ENCODE peak calls at places on chromosomes 6 and 20, in eight cellular contexts. A is NCI-H1092 treated with DMSO at 0.1 percent for 48 hours; W is stimulated activated naive B cell treated with anti-CD40 and anti-IgM and Interleukin-4, amounts not matched to agents 10 μg/mL and 1 μg/mL and 100 μg/mL, for 72 hours; X is iPS DF 19.7; E is DMS153; G is amniotic epithelial cell; U is breast epithelium; D is EH. B is an unnamed sample.

GRCh38 chr6:157407637-157408036 is 26.6 kb downstream of the ZDHHC14 start:
- DNase-seq in A (no peak), W (no peak), X (no peak), E (no peak), G (no peak), U (no peak), D (no peak), B (no peak)

GRCh38 chr6:40894962-40895799 is 143.8 kb downstream of the UNC5CL start:
- DNase-seq in A (no peak), W (no peak), X (peak; percentile 45), E (no peak), G (peak; percentile 39), U (no peak), D (peak; percentile 74), B (peak; percentile 50)

GRCh38 chr20:44616604-44616964 is 34.2 kb downstream of the PKIG start:
- DNase-seq in A (no peak), W (no peak), X (no peak), E (no peak), G (no peak), U (no peak), D (no peak), B (no peak)

GRCh38 chr6:14966111-14966901 is 279.6 kb upstream of the JARID2 start:
- DNase-seq in A (no peak), W (no peak), X (peak; percentile 79), E (no peak), G (no peak), U (no peak), D (peak; percentile 37), B (peak; percentile 31)

GRCh38 chr6:95081949-95082348 is 495.4 kb upstream of the MANEA start:
- DNase-seq in A (no peak), W (no peak), X (no peak), E (no peak), G (no peak), U (no peak), D (no peak), B (no peak)

GRCh38 chr6:154458565-154459475 is 51.7 kb downstream of the CNKSR3 start:
- DNase-seq in A (no peak), W (no peak), X (no peak), E (no peak), G (peak; percentile 69), U (no peak), D (peak; percentile 68), B (no peak)

GRCh38 chr6:16752206-16752867 is 8.9 kb downstream of the ATXN1 start:
- DNase-seq in A (no peak), W (no peak), X (no peak), E (no peak), G (peak; percentile 86), U (no peak), D (peak; percentile 93), B (no peak)

GRCh38 chr6:11662323-11662722 is 116.3 kb downstream of the ADTRP start:
- DNase-seq in A (no peak), W (no peak), X (no peak), E (no peak), G (no peak), U (no peak), D (no peak), B (no peak)

GRCh38 chr6:168315626-168316025 is 4.0 kb downstream of the DACT2 start:
- DNase-seq in A (no peak), W (no peak), X (no peak), E (no peak), G (no peak), U (no peak), D (no peak), B (no peak)

GRCh38 chr6:90078513-90079289 is 184.4 kb downstream of the GJA10 start:
- DNase-seq in A (no peak), W (peak; percentile 85), X (no peak), E (no peak), G (peak; percentile 86), U (no peak), D (no peak), B (no peak)

GRCh38 chr6:112863753-112864152 is 516.6 kb downstream of the RFPL4B start:
- DNase-seq in A (no peak), W (no peak), X (no peak), E (no peak), G (no peak), U (no peak), D (no peak), B (no peak)

GRCh38 chr6:105713474-105714118 is 310.7 kb upstream of the PREP start:
- DNase-seq in A (no peak), W (no peak), X (no peak), E (no peak), G (peak; percentile 1), U (no peak), D (peak; percentile 21), B (no peak)

GRCh38 chr20:17541596-17541995 is 10.4 kb upstream of the BFSP1 start:
- DNase-seq in A (no peak), W (no peak), X (no peak), E (no peak), G (no peak), U (no peak), D (no peak), B (no peak)

GRCh38 chr6:138520463-138520862 is 21.2 kb upstream of the NHSL1 start:
- DNase-seq in A (no peak), W (no peak), X (no peak), E (no peak), G (no peak), U (no peak), D (peak; percentile 40), B (no peak)

GRCh38 chr20:49515588-49515987 is 33.1 kb upstream of the KCNB1 start:
- DNase-seq in A (peak; percentile 33), W (no peak), X (no peak), E (peak; percentile 72), G (no peak), U (no peak), D (no peak), B (no peak)

GRCh38 chr20:4901031-4901818 is 100.1 kb downstream of the SLC23A2 start:
- DNase-seq in A (no peak), W (no peak), X (no peak), E (no peak), G (no peak), U (no peak), D (no peak), B (no peak)

GRCh38 chr6:14430218-14430617 is 312.6 kb downstream of the CD83 start:
- DNase-seq in A (no peak), W (no peak), X (no peak), E (no peak), G (no peak), U (no peak), D (no peak), B (no peak)

GRCh38 chr6:157479464-157480303 is 98.7 kb downstream of the ZDHHC14 start:
- DNase-seq in A (no peak), W (no peak), X (no peak), E (no peak), G (no peak), U (no peak), D (no peak), B (no peak)

GRCh38 chr20:33169176-33169794 is 1.3 kb downstream of the BPIFA2 start:
- DNase-seq in A (no peak), W (no peak), X (no peak), E (no peak), G (peak; percentile 1), U (no peak), D (no peak), B (no peak)

GRCh38 chr6:14865609-14866100 is 380.2 kb upstream of the JARID2 start:
- DNase-seq in A (no peak), W (peak; percentile 11), X (no peak), E (no peak), G (no peak), U (no peak), D (peak; percentile 44), B (no peak)

GRCh38 chr20:920306-920705 is 4.2 kb upstream of the ANGPT4 start:
- DNase-seq in A (no peak), W (no peak), X (no peak), E (no peak), G (peak; percentile 3), U (no peak), D (no peak), B (no peak)

GRCh38 chr6:168576388-168576787 is 135.4 kb downstream of the SMOC2 start:
- DNase-seq in A (no peak), W (no peak), X (no peak), E (no peak), G (no peak), U (no peak), D (no peak), B (no peak)

GRCh38 chr6:46921731-46922130 is at the start of gene ADGRF5:
- DNase-seq in A (no peak), W (no peak), X (no peak), E (no peak), G (no peak), U (no peak), D (no peak), B (no peak)

GRCh38 chr6:56916849-56917551 is 37.9 kb upstream of the BEND6 start:
- DNase-seq in A (no peak), W (no peak), X (no peak), E (no peak), G (no peak), U (no peak), D (no peak), B (no peak)

GRCh38 chr6:10210052-10210451 is 204.8 kb downstream of the TFAP2A start:
- DNase-seq in A (no peak), W (no peak), X (no peak), E (no peak), G (peak; percentile 0), U (no peak), D (peak; percentile 81), B (no peak)

GRCh38 chr20:58010666-58011065 is 217.8 kb downstream of the ANKRD60 start:
- DNase-seq in A (no peak), W (no peak), X (no peak), E (no peak), G (no peak), U (no peak), D (no peak), B (no peak)

GRCh38 chr20:50281831-50282591 is 91.4 kb downstream of the CEBPB start:
- DNase-seq in A (no peak), W (no peak), X (no peak), E (no peak), G (no peak), U (no peak), D (no peak), B (no peak)

GRCh38 chr6:118403036-118403435 is 145.1 kb upstream of the PLN start:
- DNase-seq in A (no peak), W (no peak), X (no peak), E (no peak), G (no peak), U (no peak), D (peak; percentile 48), B (no peak)

GRCh38 chr6:169409742-169410312 is 156.2 kb upstream of the THBS2 start:
- DNase-seq in A (no peak), W (no peak), X (no peak), E (no peak), G (peak; percentile 75), U (no peak), D (peak; percentile 40), B (no peak)

B was measured in iPS DF 6.9.